ENCODE peak calls at places on chromosomes 13 and 19, in six cellular contexts. T is ELR, M is IMR-90, V is NAMALWA, S is activated T-cell treated with anti-CD3 and anti-CD28 coated beads for 24 hours, O is EH. U is an unnamed sample.

GRCh38 chr13:112569771-112570288 is 18.1 kb downstream of the TUBGCP3 start:
- DNase-seq in M (no peak), V (no peak), O (no peak), T (no peak), S (no peak), U (no peak)

GRCh38 chr19:35381926-35382325 is 11.1 kb downstream of the GPR42 start:
- DNase-seq in M (no peak), O (no peak), S (no peak), T (no peak), V (no peak), U (no peak)

GRCh38 chr19:33463194-33463593 is 58.4 kb downstream of the PEPD start:
- DNase-seq in T (no peak), V (no peak), M (peak; percentile 64), S (no peak), O (no peak), U (no peak)

GRCh38 chr19:7926021-7926726 is at the start of gene CTXN1:
- DNase-seq in M (no peak), O (peak; percentile 67), S (peak; percentile 70), V (peak; percentile 75), T (peak; percentile 65), U (no peak)

GRCh38 chr13:43572601-43573360 is 214.0 kb downstream of the ENOX1 start:
- DNase-seq in V (no peak), M (peak; percentile 25), O (peak; percentile 90), S (no peak), T (peak; percentile 61), U (no peak)

GRCh38 chr13:104522235-104523072 is 1456.2 kb upstream of the SLC10A2 start:
- DNase-seq in O (no peak), V (no peak), S (no peak), T (no peak), M (no peak), U (no peak)

GRCh38 chr13:100541882-100542545 is 46.6 kb downstream of the GGACT start:
- DNase-seq in S (no peak), T (no peak), O (no peak), M (no peak), V (no peak), U (no peak)

GRCh38 chr13:90717451-90717936 is 630.0 kb upstream of the MIR17HG start:
- DNase-seq in M (peak; percentile 10), O (peak; percentile 74), V (no peak), T (peak; percentile 81), S (no peak), U (no peak)

GRCh38 chr19:3062165-3063105 is at the start of gene TLE5:
- DNase-seq in M (no peak), O (peak; percentile 62), T (peak; percentile 56), V (peak; percentile 63), S (peak; percentile 54), U (peak; percentile 43)

GRCh38 chr13:22173605-22174004 is 502.7 kb downstream of the FGF9 start:
- DNase-seq in T (peak; percentile 11), S (no peak), V (no peak), M (peak; percentile 90), O (peak; percentile 26), U (no peak)

GRCh38 chr19:1633269-1633606 is 19.2 kb downstream of the TCF3 start:
- DNase-seq in V (no peak), S (no peak), O (no peak), M (no peak), T (no peak), U (no peak)

GRCh38 chr19:10543420-10544241 is at the start of gene ATG4D:
- DNase-seq in V (peak; percentile 87), S (peak; percentile 71), T (peak; percentile 78), O (peak; percentile 76), M (peak; percentile 47), U (peak; percentile 88)

GRCh38 chr13:30307194-30307965 is at the start of gene KATNAL1:
- DNase-seq in T (peak; percentile 87), M (peak; percentile 57), O (peak; percentile 74), S (peak; percentile 60), V (peak; percentile 88), U (peak; percentile 70)